ENCODE peak calls at places on chromosomes 16 and 17, in eight cellular contexts. I is stimulated activated CD4-positive, alpha-beta T cell treated with anti-CD3 and anti-CD28 coated beads, Interleukin-2, amount 100 ng/mL, for 48 hours; D is NCI-H345; N is hepatocyte; F is iris pigment epithelial cell; M is left ventricle myocardium inferior; O is GDM1; H is A172. K is an unnamed sample.

GRCh38 chr16:1689853-1690252 is 11.8 kb downstream of the JPT2 start:
- DNase-seq in I (no peak), D (no peak), N (peak), F (no peak), M (no peak), O (no peak), H (no peak), K (no peak)

GRCh38 chr16:4475880-4476790 is at the start of gene HMOX2:
- DNase-seq in I (peak), D (peak), N (peak), F (peak), M (peak), O (peak), H (peak), K (peak)

GRCh38 chr16:19851476-19851875 is 33.2 kb downstream of the GPRC5B start:
- DNase-seq in I (no peak), D (no peak), N (no peak), F (no peak), M (no peak), O (no peak), H (no peak), K (no peak)

GRCh38 chr16:47779201-47780016 is 318.3 kb downstream of the PHKB start:
- DNase-seq in I (peak), D (no peak), N (no peak), F (peak), M (no peak), O (peak), H (peak), K (no peak)

GRCh38 chr17:9346296-9346926 is 229.2 kb downstream of the STX8 start:
- DNase-seq in I (no peak), D (no peak), N (no peak), F (peak), M (no peak), O (peak), H (no peak), K (no peak)

GRCh38 chr16:4358831-4359561 is 7.9 kb upstream of the PAM16 start:
- DNase-seq in I (peak), D (peak), N (peak), F (no peak), M (peak), O (no peak), H (no peak), K (no peak)

GRCh38 chr16:29023279-29024278 is 38.7 kb downstream of the LAT start:
- DNase-seq in I (no peak), D (no peak), N (no peak), F (peak), M (no peak), O (no peak), H (peak), K (no peak)

GRCh38 chr17:38341035-38341721 is 2.6 kb downstream of the GPR179 start:
- DNase-seq in I (no peak), D (peak), N (peak), F (no peak), M (peak), O (no peak), H (peak), K (no peak)

GRCh38 chr17:76268015-76268749 is 3.0 kb downstream of the UBALD2 start:
- DNase-seq in I (peak), D (no peak), N (peak), F (peak), M (peak), O (peak), H (peak), K (peak)

GRCh38 chr16:5350118-5350517 is 252.5 kb upstream of the EEF2KMT start:
- DNase-seq in I (no peak), D (no peak), N (no peak), F (no peak), M (no peak), O (no peak), H (no peak), K (no peak)

GRCh38 chr17:66781135-66781534 is 53.8 kb upstream of the CACNG5 start:
- DNase-seq in I (no peak), D (no peak), N (no peak), F (no peak), M (no peak), O (no peak), H (no peak), K (no peak)

GRCh38 chr16:69935278-69935711 is 15.8 kb upstream of the CLEC18A start:
- DNase-seq in I (no peak), D (no peak), N (no peak), F (no peak), M (no peak), O (no peak), H (peak), K (no peak)

GRCh38 chr16:50021509-50021908 is 3.5 kb upstream of the CNEP1R1 start:
- DNase-seq in I (no peak), D (peak), N (peak), F (peak), M (no peak), O (no peak), H (no peak), K (no peak)

GRCh38 chr16:54934536-54935410 is 4.1 kb downstream of the IRX5 start:
- DNase-seq in I (no peak), D (no peak), N (peak), F (no peak), M (no peak), O (no peak), H (no peak), K (no peak)

GRCh38 chr16:1318268-1318545 is 8.8 kb downstream of the UBE2I start:
- DNase-seq in I (no peak), D (no peak), N (no peak), F (no peak), M (no peak), O (no peak), H (no peak), K (no peak)

GRCh38 chr17:18858567-18859245 is 775 bp downstream of the PRPSAP2 start:
- DNase-seq in I (no peak), D (no peak), N (no peak), F (no peak), M (no peak), O (no peak), H (no peak), K (no peak)

GRCh38 chr17:77606146-77606864 is 352.2 kb upstream of the TNRC6C start:
- DNase-seq in I (no peak), D (no peak), N (no peak), F (no peak), M (no peak), O (no peak), H (no peak), K (no peak)

GRCh38 chr17:41061969-41062368 is 2.1 kb upstream of the KRTAP2-3 start:
- DNase-seq in I (no peak), D (no peak), N (no peak), F (peak), M (no peak), O (no peak), H (peak), K (no peak)

GRCh38 chr16:3183445-3184139 is 4.4 kb upstream of the OR1F1 start:
- DNase-seq in I (no peak), D (no peak), N (no peak), F (peak), M (no peak), O (no peak), H (peak), K (no peak)

GRCh38 chr16:49757744-49758069 is 98.2 kb downstream of the ZNF423 start:
- DNase-seq in I (no peak), D (no peak), N (no peak), F (no peak), M (no peak), O (no peak), H (no peak), K (no peak)

GRCh38 chr17:29615492-29616299 is 7.0 kb downstream of the CORO6 start:
- DNase-seq in I (peak), D (peak), N (peak), F (peak), M (peak), O (peak), H (no peak), K (peak)

GRCh38 chr17:69326302-69327059 is 452 bp downstream of the ABCA5 start:
- DNase-seq in I (no peak), D (peak), N (peak), F (peak), M (no peak), O (no peak), H (no peak), K (no peak)

GRCh38 chr17:76487451-76488192 is 13.6 kb downstream of the RHBDF2 start:
- DNase-seq in I (no peak), D (no peak), N (no peak), F (no peak), M (no peak), O (no peak), H (no peak), K (no peak)

GRCh38 chr16:11361751-11362742 is 16.8 kb downstream of the RMI2 start:
- DNase-seq in I (no peak), D (no peak), N (no peak), F (no peak), M (no peak), O (peak), H (peak), K (peak)

GRCh38 chr17:2042355-2042929 is 620 bp downstream of the OVCA2 start:
- DNase-seq in I (no peak), D (peak), N (peak), F (peak), M (no peak), O (no peak), H (no peak), K (no peak)

GRCh38 chr16:14529010-14529669 is 100.9 kb downstream of the PARN start:
- DNase-seq in I (peak), D (peak), N (peak), F (peak), M (peak), O (peak), H (peak), K (peak)

GRCh38 chr17:48129981-48130380 is 22.4 kb downstream of the SNX11 start:
- DNase-seq in I (no peak), D (no peak), N (no peak), F (no peak), M (no peak), O (no peak), H (no peak), K (no peak)

GRCh38 chr17:38415250-38416194 is 12.7 kb upstream of the ARHGAP23 start:
- DNase-seq in I (no peak), D (peak), N (peak), F (peak), M (no peak), O (no peak), H (peak), K (peak)

GRCh38 chr16:6573577-6573976 is 759.1 kb upstream of the RBFOX1 start:
- DNase-seq in I (no peak), D (no peak), N (peak), F (no peak), M (peak), O (no peak), H (no peak), K (no peak)

GRCh38 chr16:88971371-88972097 is 5.5 kb downstream of the CBFA2T3 start:
- DNase-seq in I (no peak), D (no peak), N (no peak), F (no peak), M (peak), O (no peak), H (no peak), K (peak)

GRCh38 chr17:22304667-22305303 is 612.5 kb downstream of the KCNJ18 start:
- DNase-seq in I (no peak), D (no peak), N (no peak), F (no peak), M (no peak), O (no peak), H (no peak), K (no peak)